ENCODE peak calls at places on chromosomes 12 and 14, in four cellular contexts. S is glomerular endothelial cell, V is T-helper 1 cell, M is hypothalamus. L is an unnamed sample.
A peak's percentile ranks its signal among the peaks of the same experiment; 100 is the strongest.

GRCh38 chr14:72611506-72611905 is 282.4 kb downstream of the DPF3 start:
- DNase-seq in V (no peak), S (no peak), M (no peak), L (no peak)

GRCh38 chr12:41368006-41368405 is 179.9 kb downstream of the PDZRN4 start:
- DNase-seq in M (no peak), S (no peak), V (no peak), L (no peak)

GRCh38 chr12:81208193-81208946 is 130.5 kb downstream of the ACSS3 start:
- DNase-seq in V (no peak), M (no peak), S (peak; percentile 68), L (no peak)

GRCh38 chr12:131860472-131861260 is 32.5 kb downstream of the MMP17 start:
- DNase-seq in V (no peak), M (no peak), S (no peak), L (no peak)

GRCh38 chr12:68387338-68387737 is 55.2 kb upstream of the MDM1 start:
- DNase-seq in V (no peak), S (no peak), M (no peak), L (no peak)

GRCh38 chr12:88870000-88870737 is 289.9 kb upstream of the KITLG start:
- DNase-seq in V (no peak), M (no peak), S (no peak), L (no peak)

GRCh38 chr12:67482751-67483661 is 165.5 kb upstream of the DYRK2 start:
- DNase-seq in S (no peak), M (peak; percentile 4), V (peak; percentile 56), L (no peak)

GRCh38 chr14:29645117-29645516 is 282.5 kb downstream of the PRKD1 start:
- DNase-seq in V (no peak), M (no peak), S (no peak), L (no peak)

GRCh38 chr12:113019045-113019444 is 37.5 kb upstream of the DTX1 start:
- DNase-seq in V (no peak), S (no peak), M (no peak), L (peak; percentile 46)